ENCODE peak calls at places on chromosomes 12 and 14, in four cellular contexts. One of them, this sample, is unnamed.

GRCh38 chr12:106760184-106760531 is 14.3 kb upstream of the RIC8B start:
- DNase-seq in lung: peak
- DNase-seq in transverse colon: peak
- DNase-seq in B cell: peak
- DNase-seq in this sample: no peak

GRCh38 chr12:79891506-79892162 is 43.3 kb downstream of the PPP1R12A start:
- DNase-seq in lung: no peak
- DNase-seq in transverse colon: no peak
- DNase-seq in B cell: no peak
- DNase-seq in this sample: no peak

GRCh38 chr14:38950676-38951075 is 152.4 kb downstream of the SEC23A start:
- DNase-seq in lung: no peak
- DNase-seq in transverse colon: no peak
- DNase-seq in B cell: no peak
- DNase-seq in this sample: no peak

GRCh38 chr12:71371132-71371531 is 68.5 kb upstream of the LGR5 start:
- DNase-seq in lung: no peak
- DNase-seq in transverse colon: no peak
- DNase-seq in B cell: no peak
- DNase-seq in this sample: no peak

GRCh38 chr14:91225025-91225424 is 19.5 kb downstream of the GPR68 start:
- DNase-seq in lung: no peak
- DNase-seq in transverse colon: no peak
- DNase-seq in B cell: no peak
- DNase-seq in this sample: no peak

GRCh38 chr12:113425960-113426453 is 3.8 kb downstream of the SDSL start:
- DNase-seq in lung: no peak
- DNase-seq in transverse colon: no peak
- DNase-seq in B cell: no peak
- DNase-seq in this sample: no peak

GRCh38 chr14:31400031-31400638 is 20.2 kb downstream of the HEATR5A start:
- DNase-seq in lung: no peak
- DNase-seq in transverse colon: no peak
- DNase-seq in B cell: no peak
- DNase-seq in this sample: no peak

GRCh38 chr14:99857551-99857950 is 64.3 kb downstream of the EML1 start:
- DNase-seq in lung: no peak
- DNase-seq in transverse colon: no peak
- DNase-seq in B cell: no peak
- DNase-seq in this sample: no peak

GRCh38 chr14:68740798-68741480 is 51.9 kb downstream of the ZFP36L1 start:
- DNase-seq in lung: no peak
- DNase-seq in transverse colon: no peak
- DNase-seq in B cell: no peak
- DNase-seq in this sample: no peak

GRCh38 chr12:113066806-113067400 is 10.4 kb downstream of the DTX1 start:
- DNase-seq in lung: no peak
- DNase-seq in transverse colon: no peak
- DNase-seq in B cell: no peak
- DNase-seq in this sample: no peak

GRCh38 chr14:49679271-49679670 is 8.7 kb downstream of the POLE2 start:
- DNase-seq in lung: no peak
- DNase-seq in transverse colon: no peak
- DNase-seq in B cell: no peak
- DNase-seq in this sample: no peak

GRCh38 chr14:49673586-49673985 is 14.4 kb downstream of the POLE2 start:
- DNase-seq in lung: no peak
- DNase-seq in transverse colon: no peak
- DNase-seq in B cell: no peak
- DNase-seq in this sample: no peak

DNA sequence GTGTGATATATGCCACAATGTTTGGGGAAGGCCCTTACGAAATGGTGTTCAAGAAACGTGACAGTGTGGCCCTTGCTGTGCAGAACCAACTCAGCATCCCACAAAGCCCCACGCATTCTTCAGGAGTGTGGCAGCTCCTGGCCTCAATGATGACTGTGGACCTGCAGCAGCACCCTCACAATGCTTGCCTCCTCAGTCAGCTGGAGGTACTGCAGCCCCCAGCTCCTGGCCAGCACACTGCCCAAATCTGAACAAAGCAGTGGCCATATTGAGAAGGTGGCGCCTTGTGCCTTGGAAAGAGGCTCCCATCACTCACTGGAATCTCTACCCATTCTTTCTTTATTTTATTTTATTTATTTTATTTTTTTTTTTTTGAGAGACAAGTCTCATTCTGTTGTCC is 10.4 kb downstream of the POLE2 start:
- DNase-seq in lung: no peak
- DNase-seq in transverse colon: no peak
- DNase-seq in B cell: no peak
- DNase-seq in this sample: no peak
- TF ChIP-seq CTCF in lung: no peak
- TF ChIP-seq CTCF in transverse colon: no peak
- TF ChIP-seq CTCF in B cell: peak
- TF ChIP-seq CTCF in this sample: peak

DNA sequence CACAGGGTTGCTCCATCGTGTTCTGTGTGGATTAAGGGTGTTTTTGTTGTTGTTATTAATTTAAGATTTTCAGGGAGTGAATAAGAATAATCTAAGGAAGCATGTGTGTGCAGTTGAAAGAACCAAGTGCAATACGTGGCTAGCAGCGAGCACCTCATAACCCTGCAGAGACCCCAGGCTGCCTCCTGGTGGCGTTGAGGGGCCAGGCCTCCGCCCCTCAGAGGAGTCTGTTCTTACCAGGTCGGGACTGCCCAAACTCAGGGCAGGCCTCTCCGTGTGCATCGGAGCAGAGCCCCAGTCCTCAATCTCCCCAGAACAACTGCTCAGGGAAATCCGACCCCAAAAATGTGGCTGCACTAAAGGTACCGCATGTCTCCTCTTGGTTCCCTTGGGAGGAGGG is 36.8 kb downstream of the IL31 start:
- DNase-seq in lung: no peak
- DNase-seq in transverse colon: no peak
- DNase-seq in B cell: no peak
- DNase-seq in this sample: no peak
- TF ChIP-seq CTCF in lung: no peak
- TF ChIP-seq CTCF in transverse colon: no peak
- TF ChIP-seq CTCF in B cell: no peak
- TF ChIP-seq CTCF in this sample: peak

DNA sequence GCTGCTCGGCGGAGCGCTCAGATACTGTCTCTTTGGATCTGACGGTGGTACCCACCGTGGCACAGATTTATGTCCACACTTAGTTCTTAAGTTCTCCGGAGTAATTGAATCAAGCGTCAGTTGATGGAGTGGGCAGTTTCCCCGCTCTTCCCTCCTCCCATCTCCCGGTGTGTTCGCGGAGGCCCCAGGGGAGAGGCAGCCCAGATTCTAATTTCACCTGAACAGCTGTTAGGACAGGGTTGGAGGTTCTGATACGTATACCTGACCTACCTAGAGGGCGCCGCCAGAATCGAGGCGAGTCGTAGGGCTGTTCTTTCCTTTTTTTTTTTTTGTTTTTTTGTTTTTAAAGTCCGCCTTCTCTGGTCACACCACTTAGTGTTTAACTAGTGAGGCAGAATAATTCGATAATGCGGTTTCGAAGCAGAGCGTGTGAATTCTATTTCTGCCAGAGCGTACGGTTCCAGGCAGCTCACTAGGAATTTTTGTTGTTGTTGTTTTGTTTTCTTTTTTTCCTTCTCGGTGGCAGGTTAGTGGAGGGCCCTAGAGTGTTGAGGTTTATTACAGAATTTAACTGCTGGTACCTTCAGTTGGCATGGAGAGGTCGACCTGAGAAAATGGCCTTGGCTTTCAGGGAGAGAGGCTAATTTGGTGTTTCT is 22.3 kb upstream of the GNS start:
- DNase-seq in lung: peak
- DNase-seq in transverse colon: no peak
- DNase-seq in B cell: no peak
- DNase-seq in this sample: no peak
- TF ChIP-seq CTCF in lung: no peak
- TF ChIP-seq CTCF in transverse colon: no peak
- TF ChIP-seq CTCF in B cell: no peak
- TF ChIP-seq CTCF in this sample: no peak

GRCh38 chr14:54902143-54902520 is 494 bp downstream of the GCH1 start:
- DNase-seq in lung: peak
- DNase-seq in transverse colon: peak
- DNase-seq in B cell: peak
- DNase-seq in this sample: peak
- TF ChIP-seq CTCF in lung: no peak
- TF ChIP-seq CTCF in transverse colon: no peak
- TF ChIP-seq CTCF in B cell: no peak
- TF ChIP-seq CTCF in this sample: no peak

GRCh38 chr14:80930095-80930494 is 11.4 kb downstream of the CEP128 start:
- DNase-seq in lung: no peak
- DNase-seq in transverse colon: no peak
- DNase-seq in B cell: no peak
- DNase-seq in this sample: no peak

GRCh38 chr14:80930836-80931389 is 10.6 kb downstream of the CEP128 start:
- DNase-seq in lung: no peak
- DNase-seq in transverse colon: peak
- DNase-seq in B cell: peak
- DNase-seq in this sample: no peak

GRCh38 chr14:80924365-80925103 is 17.0 kb downstream of the CEP128 start:
- DNase-seq in lung: no peak
- DNase-seq in transverse colon: no peak
- DNase-seq in B cell: no peak
- DNase-seq in this sample: no peak

GRCh38 chr14:80926706-80927384 is 14.7 kb downstream of the CEP128 start:
- DNase-seq in lung: no peak
- DNase-seq in transverse colon: no peak
- DNase-seq in B cell: no peak
- DNase-seq in this sample: no peak

DNA sequence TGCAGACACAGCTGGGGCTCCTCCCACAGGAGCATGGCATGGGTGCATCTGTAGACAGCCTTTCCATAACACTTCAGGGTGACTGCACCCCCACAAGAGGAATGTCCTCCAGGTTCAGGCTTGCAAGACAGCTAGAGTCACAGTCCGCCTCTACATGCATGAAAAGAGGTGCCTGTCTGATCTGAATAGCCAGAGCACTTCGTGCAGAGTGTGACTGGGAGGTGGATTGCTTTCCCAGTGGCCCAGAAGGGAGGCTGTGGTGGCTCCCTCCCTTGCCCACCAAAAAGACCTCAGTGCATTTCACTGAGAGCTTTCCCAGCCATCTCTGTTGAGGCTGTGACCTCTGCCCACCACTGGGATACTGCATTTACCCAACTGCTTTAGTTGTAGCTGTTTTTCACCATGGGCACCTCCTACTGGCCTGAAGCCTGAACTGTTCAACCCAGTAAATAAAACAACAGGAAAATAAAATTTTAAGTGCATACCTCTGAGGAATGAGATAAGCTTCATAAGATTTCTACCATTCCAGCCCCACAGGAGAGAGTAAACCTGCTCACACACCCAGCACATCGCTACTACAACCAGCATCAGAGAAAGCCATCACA is 14.1 kb downstream of the CEP128 start:
- DNase-seq in lung: no peak
- DNase-seq in transverse colon: no peak
- DNase-seq in B cell: no peak
- DNase-seq in this sample: no peak
- TF ChIP-seq CTCF in lung: no peak
- TF ChIP-seq CTCF in transverse colon: no peak
- TF ChIP-seq CTCF in B cell: no peak
- TF ChIP-seq CTCF in this sample: no peak

GRCh38 chr12:3317481-3317815 is 173.6 kb upstream of the PRMT8 start:
- DNase-seq in lung: no peak
- DNase-seq in transverse colon: no peak
- DNase-seq in B cell: no peak
- DNase-seq in this sample: no peak

GRCh38 chr12:3317841-3318501 is 173.0 kb upstream of the PRMT8 start:
- DNase-seq in lung: no peak
- DNase-seq in transverse colon: no peak
- DNase-seq in B cell: no peak
- DNase-seq in this sample: no peak

GRCh38 chr12:3321881-3322280 is 169.1 kb upstream of the PRMT8 start:
- DNase-seq in lung: no peak
- DNase-seq in transverse colon: no peak
- DNase-seq in B cell: no peak
- DNase-seq in this sample: no peak

GRCh38 chr12:3320881-3321509 is 170.0 kb upstream of the PRMT8 start:
- DNase-seq in lung: no peak
- DNase-seq in transverse colon: no peak
- DNase-seq in B cell: no peak
- DNase-seq in this sample: no peak

DNA sequence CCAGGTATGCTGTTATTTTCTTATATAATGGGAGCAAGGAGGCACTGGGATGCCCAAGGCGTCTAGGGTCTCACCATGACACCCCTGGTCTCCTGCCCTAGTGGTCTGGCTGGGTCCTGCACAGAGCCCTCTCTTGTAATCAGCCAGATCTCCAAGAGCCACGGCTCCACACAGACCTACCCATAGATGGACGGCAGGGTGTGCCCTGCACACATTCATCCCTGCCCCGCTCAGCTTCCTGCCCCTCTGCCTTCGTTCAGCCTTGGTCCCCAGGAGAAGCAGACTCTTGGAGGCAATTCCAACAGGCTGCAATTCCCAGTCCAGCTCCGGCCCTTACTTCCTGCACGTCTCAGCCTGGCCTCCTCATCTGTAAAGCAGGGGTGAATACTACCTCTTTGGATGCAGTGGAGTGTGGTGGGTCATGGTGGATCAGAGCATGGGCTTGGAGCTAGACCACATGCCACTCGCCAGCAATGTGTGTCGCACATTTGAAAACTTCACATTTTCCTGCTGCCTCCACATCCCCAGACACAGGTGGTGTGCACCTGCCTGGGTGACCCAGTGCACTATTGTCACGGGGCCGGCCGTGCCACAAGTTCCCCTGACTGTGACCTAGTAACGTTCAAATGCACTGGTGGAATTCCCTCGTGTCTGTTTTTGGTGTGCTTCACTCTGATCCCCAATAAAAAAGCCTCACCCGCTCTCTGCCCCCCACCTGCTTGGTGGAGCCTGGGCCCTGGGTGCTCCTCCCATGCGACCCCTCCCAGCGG is 171.1 kb upstream of the PRMT8 start:
- DNase-seq in lung: no peak
- DNase-seq in transverse colon: no peak
- DNase-seq in B cell: no peak
- DNase-seq in this sample: no peak
- TF ChIP-seq CTCF in lung: no peak
- TF ChIP-seq CTCF in transverse colon: no peak
- TF ChIP-seq CTCF in B cell: no peak
- TF ChIP-seq CTCF in this sample: no peak

DNA sequence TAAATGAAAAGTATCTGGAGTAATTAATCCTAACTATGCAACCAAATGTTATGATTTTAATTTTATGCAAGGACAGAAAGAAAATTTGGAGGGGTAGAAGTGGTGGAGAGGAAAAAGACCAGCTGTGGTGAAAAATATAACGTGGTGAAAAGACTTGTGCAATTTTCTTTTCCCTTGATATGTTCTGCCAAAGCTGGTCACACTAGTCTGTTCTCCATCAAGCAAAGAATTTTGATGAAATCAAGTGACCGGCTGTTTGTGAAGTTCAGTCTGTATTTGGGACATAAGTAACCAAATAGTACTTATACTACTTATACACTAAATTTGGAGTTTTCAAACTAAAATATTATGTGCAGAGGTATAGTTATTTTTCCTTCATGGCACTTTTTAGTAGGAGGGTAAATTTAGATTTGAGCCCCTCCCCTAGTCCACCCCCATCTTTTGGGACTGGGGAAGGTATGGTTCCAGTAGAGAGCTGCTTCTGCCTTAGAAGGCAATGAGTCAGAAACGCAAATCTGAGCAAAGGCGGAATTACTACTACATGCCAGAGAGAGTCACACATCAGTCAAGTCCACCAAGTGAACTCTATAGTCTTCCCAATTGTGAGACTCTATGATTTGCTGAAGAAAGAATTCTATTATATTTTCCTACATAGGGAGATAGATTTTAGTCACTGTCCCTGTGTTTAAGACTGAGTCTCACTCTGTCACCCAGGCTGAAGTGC is 229.7 kb downstream of the SLC25A21 start:
- DNase-seq in lung: no peak
- DNase-seq in transverse colon: no peak
- DNase-seq in B cell: no peak
- DNase-seq in this sample: no peak
- TF ChIP-seq CTCF in lung: no peak
- TF ChIP-seq CTCF in transverse colon: no peak
- TF ChIP-seq CTCF in B cell: peak
- TF ChIP-seq CTCF in this sample: no peak